ENCODE peak calls at places on chromosomes 4 and X, in nine cellular contexts. One of them, this sample, is unnamed. For H3K36me3, the result is how much of the 10 kb centered on the place peaks cover.

GRCh38 chrX:116009871-116010710 is 160.5 kb upstream of the AGTR2 start:
- DNase-seq in left lung: peak
- DNase-seq in tibial nerve: no peak
- DNase-seq in transverse colon: peak
- DNase-seq in BJ: no peak
- DNase-seq in GM23248: no peak
- DNase-seq in cardiac muscle cell: peak
- DNase-seq in endothelial cell of umbilical vein: no peak
- DNase-seq in CD8-positive, alpha-beta memory T cell: no peak
- DNase-seq in this sample: no peak

GRCh38 chr4:183887351-183887750 is 17.8 kb upstream of the STOX2 start:
- DNase-seq in left lung: no peak
- DNase-seq in tibial nerve: no peak
- DNase-seq in transverse colon: no peak
- DNase-seq in BJ: no peak
- DNase-seq in GM23248: no peak
- DNase-seq in cardiac muscle cell: no peak
- DNase-seq in endothelial cell of umbilical vein: no peak
- DNase-seq in CD8-positive, alpha-beta memory T cell: no peak
- DNase-seq in this sample: no peak

GRCh38 chr4:47538516-47538915 is 53.4 kb downstream of the ATP10D start:
- DNase-seq in left lung: no peak
- DNase-seq in tibial nerve: no peak
- DNase-seq in transverse colon: no peak
- DNase-seq in BJ: no peak
- DNase-seq in GM23248: peak
- DNase-seq in cardiac muscle cell: no peak
- DNase-seq in endothelial cell of umbilical vein: no peak
- DNase-seq in CD8-positive, alpha-beta memory T cell: no peak
- DNase-seq in this sample: no peak

GRCh38 chr4:20426028-20426427 is 174.3 kb downstream of the SLIT2 start:
- DNase-seq in left lung: no peak
- DNase-seq in tibial nerve: no peak
- DNase-seq in transverse colon: no peak
- DNase-seq in BJ: no peak
- DNase-seq in GM23248: no peak
- DNase-seq in cardiac muscle cell: no peak
- DNase-seq in endothelial cell of umbilical vein: no peak
- DNase-seq in CD8-positive, alpha-beta memory T cell: no peak
- DNase-seq in this sample: no peak

GRCh38 chr4:54571293-54571723 is 86.4 kb upstream of the KIT start:
- DNase-seq in left lung: no peak
- DNase-seq in tibial nerve: no peak
- DNase-seq in transverse colon: no peak
- DNase-seq in BJ: no peak
- DNase-seq in GM23248: no peak
- DNase-seq in cardiac muscle cell: no peak
- DNase-seq in endothelial cell of umbilical vein: no peak
- DNase-seq in CD8-positive, alpha-beta memory T cell: no peak
- DNase-seq in this sample: no peak

GRCh38 chr4:141102367-141102766 is 30.9 kb downstream of the RNF150 start:
- DNase-seq in left lung: no peak
- DNase-seq in tibial nerve: no peak
- DNase-seq in transverse colon: no peak
- DNase-seq in BJ: peak
- DNase-seq in GM23248: peak
- DNase-seq in cardiac muscle cell: no peak
- DNase-seq in endothelial cell of umbilical vein: no peak
- DNase-seq in CD8-positive, alpha-beta memory T cell: no peak
- DNase-seq in this sample: peak

GRCh38 chrX:15336023-15336413 is 695 bp upstream of the PIGA start:
- DNase-seq in left lung: peak
- DNase-seq in tibial nerve: peak
- DNase-seq in transverse colon: peak
- DNase-seq in BJ: no peak
- DNase-seq in GM23248: peak
- DNase-seq in cardiac muscle cell: peak
- DNase-seq in endothelial cell of umbilical vein: peak
- DNase-seq in CD8-positive, alpha-beta memory T cell: peak
- DNase-seq in this sample: peak

GRCh38 chrX:76398970-76399369 is 28.5 kb upstream of the MAGEE1 start:
- DNase-seq in left lung: no peak
- DNase-seq in tibial nerve: no peak
- DNase-seq in transverse colon: no peak
- DNase-seq in BJ: no peak
- DNase-seq in GM23248: no peak
- DNase-seq in cardiac muscle cell: no peak
- DNase-seq in endothelial cell of umbilical vein: no peak
- DNase-seq in CD8-positive, alpha-beta memory T cell: no peak
- DNase-seq in this sample: no peak

GRCh38 chr4:178198691-178199090 is 756.5 kb upstream of the AGA start:
- DNase-seq in left lung: no peak
- DNase-seq in tibial nerve: no peak
- DNase-seq in transverse colon: no peak
- DNase-seq in BJ: no peak
- DNase-seq in GM23248: no peak
- DNase-seq in cardiac muscle cell: peak
- DNase-seq in endothelial cell of umbilical vein: no peak
- DNase-seq in CD8-positive, alpha-beta memory T cell: no peak
- DNase-seq in this sample: no peak

GRCh38 chr4:67483868-67484602 is 61.3 kb downstream of the CENPC start:
- DNase-seq in left lung: no peak
- DNase-seq in tibial nerve: no peak
- DNase-seq in transverse colon: no peak
- DNase-seq in BJ: no peak
- DNase-seq in GM23248: peak
- DNase-seq in cardiac muscle cell: no peak
- DNase-seq in endothelial cell of umbilical vein: no peak
- DNase-seq in CD8-positive, alpha-beta memory T cell: no peak
- DNase-seq in this sample: peak

GRCh38 chrX:40080896-40081678 is 16.7 kb downstream of the BCOR start:
- DNase-seq in left lung: no peak
- DNase-seq in tibial nerve: no peak
- DNase-seq in transverse colon: no peak
- DNase-seq in BJ: no peak
- DNase-seq in GM23248: no peak
- DNase-seq in cardiac muscle cell: no peak
- DNase-seq in endothelial cell of umbilical vein: no peak
- DNase-seq in CD8-positive, alpha-beta memory T cell: no peak
- DNase-seq in this sample: no peak

GRCh38 chr4:10013722-10014121 is 7.6 kb downstream of the SLC2A9 start:
- DNase-seq in left lung: no peak
- DNase-seq in tibial nerve: no peak
- DNase-seq in transverse colon: peak
- DNase-seq in BJ: no peak
- DNase-seq in GM23248: peak
- DNase-seq in cardiac muscle cell: peak
- DNase-seq in endothelial cell of umbilical vein: peak
- DNase-seq in CD8-positive, alpha-beta memory T cell: no peak
- DNase-seq in this sample: peak

GRCh38 chr4:17726911-17727310 is 54.5 kb downstream of the FAM184B start:
- DNase-seq in left lung: no peak
- DNase-seq in tibial nerve: no peak
- DNase-seq in transverse colon: no peak
- DNase-seq in BJ: no peak
- DNase-seq in GM23248: peak
- DNase-seq in cardiac muscle cell: no peak
- DNase-seq in endothelial cell of umbilical vein: no peak
- DNase-seq in CD8-positive, alpha-beta memory T cell: no peak
- DNase-seq in this sample: peak

GRCh38 chrX:8689473-8689872 is 42.5 kb downstream of the ANOS1 start:
- DNase-seq in left lung: no peak
- DNase-seq in tibial nerve: no peak
- DNase-seq in transverse colon: no peak
- DNase-seq in BJ: no peak
- DNase-seq in GM23248: no peak
- DNase-seq in cardiac muscle cell: no peak
- DNase-seq in endothelial cell of umbilical vein: no peak
- DNase-seq in CD8-positive, alpha-beta memory T cell: no peak
- DNase-seq in this sample: no peak

GRCh38 chr4:12724520-12724919 is 759.6 kb downstream of the RAB28 start:
- DNase-seq in left lung: no peak
- DNase-seq in tibial nerve: no peak
- DNase-seq in transverse colon: no peak
- DNase-seq in BJ: no peak
- DNase-seq in GM23248: peak
- DNase-seq in cardiac muscle cell: peak
- DNase-seq in endothelial cell of umbilical vein: peak
- DNase-seq in CD8-positive, alpha-beta memory T cell: no peak
- DNase-seq in this sample: peak

GRCh38 chr4:182914357-182914756 is 2.8 kb downstream of the DCTD start:
- DNase-seq in left lung: no peak
- DNase-seq in tibial nerve: no peak
- DNase-seq in transverse colon: no peak
- DNase-seq in BJ: no peak
- DNase-seq in GM23248: no peak
- DNase-seq in cardiac muscle cell: no peak
- DNase-seq in endothelial cell of umbilical vein: no peak
- DNase-seq in CD8-positive, alpha-beta memory T cell: no peak
- DNase-seq in this sample: no peak

GRCh38 chrX:40871385-40872082 is 136.2 kb upstream of the MED14 start:
- DNase-seq in left lung: no peak
- DNase-seq in tibial nerve: no peak
- DNase-seq in transverse colon: no peak
- DNase-seq in BJ: no peak
- DNase-seq in GM23248: peak
- DNase-seq in cardiac muscle cell: peak
- DNase-seq in endothelial cell of umbilical vein: peak
- DNase-seq in CD8-positive, alpha-beta memory T cell: no peak
- DNase-seq in this sample: peak

GRCh38 chr4:145346081-145346480 is 135.6 kb upstream of the SMAD1 start:
- DNase-seq in left lung: no peak
- DNase-seq in tibial nerve: no peak
- DNase-seq in transverse colon: no peak
- DNase-seq in BJ: no peak
- DNase-seq in GM23248: no peak
- DNase-seq in cardiac muscle cell: no peak
- DNase-seq in endothelial cell of umbilical vein: no peak
- DNase-seq in CD8-positive, alpha-beta memory T cell: no peak
- DNase-seq in this sample: no peak
- H3K36me3 ChIP-seq in left lung: under half
- H3K36me3 ChIP-seq in tibial nerve: under half
- H3K36me3 ChIP-seq in transverse colon: under half
- H3K36me3 ChIP-seq in BJ: under half
- H3K36me3 ChIP-seq in GM23248: under half
- H3K36me3 ChIP-seq in cardiac muscle cell: under half
- H3K36me3 ChIP-seq in endothelial cell of umbilical vein: under half
- H3K36me3 ChIP-seq in CD8-positive, alpha-beta memory T cell: under half
- H3K36me3 ChIP-seq in this sample: under half

GRCh38 chr4:6610856-6611430 is 29.5 kb upstream of the MRFAP1 start:
- DNase-seq in left lung: no peak
- DNase-seq in tibial nerve: no peak
- DNase-seq in transverse colon: no peak
- DNase-seq in BJ: no peak
- DNase-seq in GM23248: no peak
- DNase-seq in cardiac muscle cell: no peak
- DNase-seq in endothelial cell of umbilical vein: no peak
- DNase-seq in CD8-positive, alpha-beta memory T cell: no peak
- DNase-seq in this sample: no peak
- H3K36me3 ChIP-seq in left lung: under half
- H3K36me3 ChIP-seq in tibial nerve: half or more
- H3K36me3 ChIP-seq in transverse colon: under half
- H3K36me3 ChIP-seq in BJ: under half
- H3K36me3 ChIP-seq in GM23248: under half
- H3K36me3 ChIP-seq in cardiac muscle cell: under half
- H3K36me3 ChIP-seq in endothelial cell of umbilical vein: under half
- H3K36me3 ChIP-seq in CD8-positive, alpha-beta memory T cell: under half
- H3K36me3 ChIP-seq in this sample: under half

DNA sequence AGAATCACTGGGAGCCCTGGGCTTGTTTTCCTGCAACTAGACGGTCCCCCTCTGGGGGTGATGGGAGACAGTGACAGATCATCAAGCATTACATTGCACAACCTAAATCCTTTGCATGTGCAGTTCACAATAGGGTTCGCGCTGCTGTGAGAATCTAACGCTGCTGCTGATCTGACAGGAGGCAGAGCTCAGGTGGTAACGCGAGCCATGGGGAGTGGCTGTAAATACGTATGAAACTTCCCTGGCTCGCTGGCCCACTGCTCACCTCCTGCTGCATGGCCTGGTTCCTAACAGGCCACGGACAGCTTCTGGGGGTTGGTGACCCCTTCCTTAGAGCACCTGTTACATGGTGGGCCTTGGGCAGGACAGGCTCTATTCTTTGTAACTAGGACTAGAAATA is 10.4 kb downstream of the PAQR3 start:
- DNase-seq in left lung: no peak
- DNase-seq in tibial nerve: no peak
- DNase-seq in transverse colon: no peak
- DNase-seq in BJ: no peak
- DNase-seq in GM23248: no peak
- DNase-seq in cardiac muscle cell: no peak
- DNase-seq in endothelial cell of umbilical vein: no peak
- DNase-seq in CD8-positive, alpha-beta memory T cell: no peak
- DNase-seq in this sample: no peak
- H3K36me3 ChIP-seq in left lung: under half
- H3K36me3 ChIP-seq in tibial nerve: half or more
- H3K36me3 ChIP-seq in transverse colon: under half
- H3K36me3 ChIP-seq in BJ: under half
- H3K36me3 ChIP-seq in GM23248: under half
- H3K36me3 ChIP-seq in cardiac muscle cell: under half
- H3K36me3 ChIP-seq in endothelial cell of umbilical vein: under half
- H3K36me3 ChIP-seq in CD8-positive, alpha-beta memory T cell: under half
- H3K36me3 ChIP-seq in this sample: under half

DNA sequence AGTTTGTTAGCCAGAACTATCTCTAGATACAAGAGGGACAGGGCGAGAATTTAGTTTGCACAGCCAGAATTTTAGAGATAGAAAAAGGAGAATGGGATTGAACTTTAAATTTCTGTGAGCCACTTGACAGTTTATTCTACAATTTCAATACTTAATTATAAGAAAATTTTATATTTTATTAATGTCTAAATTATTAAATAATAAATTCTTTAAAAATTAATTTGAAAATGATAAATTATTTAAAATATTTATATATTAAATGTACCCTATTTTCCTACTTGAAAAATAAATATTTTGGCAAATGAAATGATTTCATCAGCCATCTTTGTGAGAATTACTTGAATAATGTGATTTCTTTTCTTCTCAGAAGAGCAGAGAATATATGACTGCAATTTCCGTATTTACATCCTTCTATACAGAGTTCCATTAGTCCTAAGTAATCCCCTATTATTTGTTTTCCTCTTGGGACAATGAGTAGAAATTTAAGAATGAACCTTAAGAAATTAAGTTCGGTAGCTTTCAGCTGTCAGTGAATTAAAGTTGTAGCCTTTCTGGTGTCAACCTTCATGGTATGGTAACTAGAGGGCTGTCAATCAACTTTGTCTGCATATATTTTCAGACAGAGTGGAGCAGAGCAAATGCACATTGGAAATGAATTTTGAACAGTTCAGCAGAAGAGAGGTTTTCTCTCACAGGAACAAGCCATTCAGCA is 763.9 kb downstream of the PCDH18 start:
- DNase-seq in left lung: no peak
- DNase-seq in tibial nerve: no peak
- DNase-seq in transverse colon: no peak
- DNase-seq in BJ: no peak
- DNase-seq in GM23248: no peak
- DNase-seq in cardiac muscle cell: no peak
- DNase-seq in endothelial cell of umbilical vein: no peak
- DNase-seq in CD8-positive, alpha-beta memory T cell: no peak
- DNase-seq in this sample: no peak
- H3K36me3 ChIP-seq in left lung: under half
- H3K36me3 ChIP-seq in tibial nerve: under half
- H3K36me3 ChIP-seq in transverse colon: under half
- H3K36me3 ChIP-seq in BJ: under half
- H3K36me3 ChIP-seq in GM23248: under half
- H3K36me3 ChIP-seq in cardiac muscle cell: under half
- H3K36me3 ChIP-seq in endothelial cell of umbilical vein: under half
- H3K36me3 ChIP-seq in CD8-positive, alpha-beta memory T cell: under half
- H3K36me3 ChIP-seq in this sample: under half

This sample was measured in bronchial epithelial cell.